ENCODE peak calls at places on chromosome 2, in six cellular contexts. I is A549; J is hepatocyte; K is fibroblast of lung; R is posterior vena cava; F is stimulated activated CD8-positive, alpha-beta memory T cell treated with anti-CD3 and anti-CD28 coated beads, Interleukin-12 subunit alpha, Interleukin-12 subunit beta, amount 100 ng/mL, for 4 hours. X is an unnamed sample.

GRCh38 chr2:135585586-135585985 is 54.3 kb downstream of the R3HDM1 start:
- DNase-seq in I (peak), J (no peak), K (no peak), R (no peak), F (no peak), X (no peak)

GRCh38 chr2:207227062-207227748 is 61.5 kb upstream of the KLF7 start:
- DNase-seq in I (no peak), J (peak), K (peak), R (no peak), F (no peak), X (no peak)

GRCh38 chr2:160051374-160051800 is 11.0 kb downstream of the PLA2R1 start:
- DNase-seq in I (no peak), J (no peak), K (peak), R (no peak), F (no peak), X (no peak)

GRCh38 chr2:60215295-60215990 is 338.0 kb downstream of the BCL11A start:
- DNase-seq in I (no peak), J (peak), K (no peak), R (no peak), F (no peak), X (no peak)

GRCh38 chr2:12299431-12299830 is 417.3 kb upstream of the TRIB2 start:
- DNase-seq in I (no peak), J (no peak), K (no peak), R (no peak), F (no peak), X (no peak)

GRCh38 chr2:135709992-135710391 is 31.7 kb upstream of the UBXN4 start:
- DNase-seq in I (peak), J (peak), K (peak), R (peak), F (peak), X (no peak)

GRCh38 chr2:67898605-67899004 is 164.2 kb downstream of the C1D start:
- DNase-seq in I (no peak), J (no peak), K (no peak), R (no peak), F (no peak), X (no peak)

GRCh38 chr2:100244881-100245605 is 77.3 kb downstream of the LONRF2 start:
- DNase-seq in I (no peak), J (no peak), K (peak), R (peak), F (no peak), X (no peak)

GRCh38 chr2:202038471-202039277 is 5.0 kb downstream of the FZD7 start:
- DNase-seq in I (peak), J (peak), K (peak), R (no peak), F (no peak), X (no peak)

GRCh38 chr2:8577573-8577972 is 104.3 kb upstream of the ID2 start:
- DNase-seq in I (no peak), J (no peak), K (no peak), R (no peak), F (no peak), X (no peak)

GRCh38 chr2:147614491-147614890 is 230.3 kb upstream of the ACVR2A start:
- DNase-seq in I (no peak), J (no peak), K (no peak), R (no peak), F (no peak), X (no peak)

GRCh38 chr2:54767921-54768320 is 44.5 kb downstream of the EML6 start:
- DNase-seq in I (no peak), J (no peak), K (peak), R (no peak), F (no peak), X (peak)

GRCh38 chr2:189366349-189366748 is 74.9 kb upstream of the WDR75 start:
- DNase-seq in I (no peak), J (no peak), K (no peak), R (no peak), F (no peak), X (no peak)

GRCh38 chr2:160533482-160533881 is 39.9 kb upstream of the RBMS1 start:
- DNase-seq in I (no peak), J (no peak), K (no peak), R (no peak), F (no peak), X (no peak)

GRCh38 chr2:205806126-205806905 is 124.0 kb downstream of the NRP2 start:
- DNase-seq in I (peak), J (peak), K (no peak), R (no peak), F (no peak), X (no peak)

GRCh38 chr2:120912101-120912985 is 176.7 kb downstream of the GLI2 start:
- DNase-seq in I (peak), J (peak), K (peak), R (peak), F (no peak), X (no peak)

GRCh38 chr2:152467677-152468406 is 132.9 kb downstream of the FMNL2 start:
- DNase-seq in I (no peak), J (no peak), K (no peak), R (no peak), F (no peak), X (no peak)

GRCh38 chr2:36451512-36451911 is 95.9 kb downstream of the CRIM1 start:
- DNase-seq in I (no peak), J (no peak), K (peak), R (no peak), F (no peak), X (no peak)

GRCh38 chr2:144357623-144358400 is 162.1 kb downstream of the ZEB2 start:
- DNase-seq in I (peak), J (peak), K (peak), R (no peak), F (no peak), X (peak)

GRCh38 chr2:209141818-209142217 is 282.0 kb upstream of the MAP2 start:
- DNase-seq in I (no peak), J (no peak), K (no peak), R (no peak), F (no peak), X (no peak)

GRCh38 chr2:7363906-7364305 is 446.7 kb downstream of the RNF144A start:
- DNase-seq in I (peak), J (no peak), K (no peak), R (no peak), F (no peak), X (no peak)

GRCh38 chr2:223997938-223998337 is 40.7 kb downstream of the MRPL44 start:
- DNase-seq in I (no peak), J (no peak), K (peak), R (no peak), F (no peak), X (no peak)

GRCh38 chr2:170929686-170930050 is 615 bp downstream of the GORASP2 start:
- DNase-seq in I (peak), J (peak), K (peak), R (no peak), F (no peak), X (no peak)

GRCh38 chr2:30615926-30616325 is 168.9 kb downstream of the LCLAT1 start:
- DNase-seq in I (no peak), J (no peak), K (no peak), R (no peak), F (no peak), X (no peak)

GRCh38 chr2:149004836-149005235 is 33.7 kb upstream of the LYPD6B start:
- DNase-seq in I (no peak), J (no peak), K (peak), R (no peak), F (no peak), X (no peak)

GRCh38 chr2:230160112-230160660 is 59.6 kb downstream of the SP110 start:
- DNase-seq in I (peak), J (peak), K (peak), R (no peak), F (peak), X (no peak)

GRCh38 chr2:137888845-137889244 is 75.4 kb upstream of the HNMT start:
- DNase-seq in I (peak), J (peak), K (peak), R (no peak), F (no peak), X (no peak)

GRCh38 chr2:99337164-99337930 is at the start of gene EIF5B:
- DNase-seq in I (peak), J (peak), K (peak), R (peak), F (peak), X (peak)

GRCh38 chr2:224181534-224182155 is 142.6 kb upstream of the SERPINE2 start:
- DNase-seq in I (no peak), J (no peak), K (no peak), R (no peak), F (no peak), X (no peak)

GRCh38 chr2:26805241-26805676 is 19.4 kb downstream of the CENPA start:
- DNase-seq in I (peak), J (no peak), K (peak), R (no peak), F (no peak), X (no peak)

GRCh38 chr2:75500633-75501032 is 60.1 kb downstream of the EVA1A start:
- DNase-seq in I (no peak), J (no peak), K (peak), R (no peak), F (no peak), X (peak)

GRCh38 chr2:77831878-77832277 is 309.7 kb upstream of the LRRTM4 start:
- DNase-seq in I (no peak), J (no peak), K (no peak), R (no peak), F (no peak), X (no peak)

GRCh38 chr2:143429932-143430331 is 300.7 kb downstream of the ARHGAP15 start:
- DNase-seq in I (no peak), J (no peak), K (peak), R (no peak), F (no peak), X (peak)

GRCh38 chr2:288002-288742 is at the start of gene ALKAL2:
- DNase-seq in I (no peak), J (peak), K (peak), R (peak), F (no peak), X (no peak)

GRCh38 chr2:171598713-171599319 is 76.5 kb downstream of the CYBRD1 start:
- DNase-seq in I (peak), J (peak), K (peak), R (no peak), F (peak), X (peak)

GRCh38 chr2:233353769-233354499 is at the start of gene DGKD:
- DNase-seq in I (peak), J (peak), K (peak), R (no peak), F (peak), X (no peak)

GRCh38 chr2:45886229-45886663 is 234.8 kb downstream of the PRKCE start:
- DNase-seq in I (no peak), J (no peak), K (no peak), R (no peak), F (no peak), X (no peak)

X was measured in pulmonary artery endothelial cell.